ENCODE peak calls at places on chromosomes 5 and 9, in six cellular contexts. One of them, this sample, is unnamed.

GRCh38 chr5:172798422-172799215 is 27.6 kb upstream of the DUSP1 start:
- DNase-seq in stromal cell of bone marrow: peak
- DNase-seq in AG04449: peak
- DNase-seq in left colon: no peak
- DNase-seq in keratinocyte: no peak
- DNase-seq in NCI-H446 treated with DMSO at 0.1 percent for 48 hours: no peak
- DNase-seq in this sample: no peak

GRCh38 chr5:55187370-55187769 is 14.4 kb upstream of the CDC20B start:
- DNase-seq in left colon: no peak
- DNase-seq in AG04449: no peak
- DNase-seq in NCI-H446 treated with DMSO at 0.1 percent for 48 hours: no peak
- DNase-seq in keratinocyte: no peak
- DNase-seq in stromal cell of bone marrow: no peak
- DNase-seq in this sample: no peak

GRCh38 chr5:112886975-112887374 is 25.9 kb downstream of the SRP19 start:
- DNase-seq in keratinocyte: no peak
- DNase-seq in stromal cell of bone marrow: no peak
- DNase-seq in NCI-H446 treated with DMSO at 0.1 percent for 48 hours: no peak
- DNase-seq in left colon: no peak
- DNase-seq in AG04449: no peak
- DNase-seq in this sample: no peak

GRCh38 chr9:1460143-1460769 is 410.1 kb downstream of the DMRT2 start:
- DNase-seq in NCI-H446 treated with DMSO at 0.1 percent for 48 hours: no peak
- DNase-seq in stromal cell of bone marrow: no peak
- DNase-seq in keratinocyte: no peak
- DNase-seq in left colon: no peak
- DNase-seq in AG04449: no peak
- DNase-seq in this sample: no peak

GRCh38 chr5:5327126-5327525 is 95.4 kb upstream of the ICE1 start:
- DNase-seq in keratinocyte: no peak
- DNase-seq in left colon: no peak
- DNase-seq in AG04449: no peak
- DNase-seq in stromal cell of bone marrow: no peak
- DNase-seq in NCI-H446 treated with DMSO at 0.1 percent for 48 hours: no peak
- DNase-seq in this sample: no peak

GRCh38 chr9:84107995-84108394 is 127.4 kb downstream of the RMI1 start:
- DNase-seq in keratinocyte: no peak
- DNase-seq in AG04449: no peak
- DNase-seq in stromal cell of bone marrow: no peak
- DNase-seq in NCI-H446 treated with DMSO at 0.1 percent for 48 hours: no peak
- DNase-seq in left colon: no peak
- DNase-seq in this sample: no peak

GRCh38 chr9:72917892-72918509 is 34.9 kb downstream of the ALDH1A1 start:
- DNase-seq in left colon: no peak
- DNase-seq in NCI-H446 treated with DMSO at 0.1 percent for 48 hours: no peak
- DNase-seq in AG04449: no peak
- DNase-seq in stromal cell of bone marrow: no peak
- DNase-seq in keratinocyte: no peak
- DNase-seq in this sample: no peak

GRCh38 chr9:75889977-75890540 is 414 bp upstream of the PCSK5 start:
- DNase-seq in AG04449: no peak
- DNase-seq in left colon: peak
- DNase-seq in NCI-H446 treated with DMSO at 0.1 percent for 48 hours: no peak
- DNase-seq in keratinocyte: no peak
- DNase-seq in stromal cell of bone marrow: peak
- DNase-seq in this sample: peak

GRCh38 chr9:5326893-5327548 is 12.7 kb downstream of the RLN1 start:
- DNase-seq in NCI-H446 treated with DMSO at 0.1 percent for 48 hours: no peak
- DNase-seq in stromal cell of bone marrow: no peak
- DNase-seq in AG04449: no peak
- DNase-seq in keratinocyte: no peak
- DNase-seq in left colon: no peak
- DNase-seq in this sample: no peak

GRCh38 chr9:129069128-129069824 is 11.6 kb upstream of the DOLPP1 start:
- DNase-seq in NCI-H446 treated with DMSO at 0.1 percent for 48 hours: no peak
- DNase-seq in left colon: peak
- DNase-seq in stromal cell of bone marrow: no peak
- DNase-seq in keratinocyte: no peak
- DNase-seq in AG04449: no peak
- DNase-seq in this sample: no peak

GRCh38 chr9:94156549-94157407 is 72.5 kb downstream of the PTPDC1 start:
- DNase-seq in NCI-H446 treated with DMSO at 0.1 percent for 48 hours: no peak
- DNase-seq in AG04449: no peak
- DNase-seq in left colon: peak
- DNase-seq in stromal cell of bone marrow: peak
- DNase-seq in keratinocyte: no peak
- DNase-seq in this sample: no peak

GRCh38 chr5:154478224-154478565 is at the start of gene HAND1:
- DNase-seq in stromal cell of bone marrow: no peak
- DNase-seq in left colon: peak
- DNase-seq in NCI-H446 treated with DMSO at 0.1 percent for 48 hours: no peak
- DNase-seq in AG04449: no peak
- DNase-seq in keratinocyte: no peak
- DNase-seq in this sample: no peak